ENCODE peak calls at places on chromosome 10, in seven cellular contexts. One of them, this sample, is unnamed.

GRCh38 chr10:58473966-58474365 is 38.7 kb upstream of the BICC1 start:
- DNase-seq in hepatocyte: peak; percentile 36
- DNase-seq in prostate gland: no peak
- DNase-seq in ovary: no peak
- DNase-seq in A549: peak; percentile 24
- DNase-seq in effector memory CD4-positive, alpha-beta T cell: no peak
- DNase-seq in heart left ventricle: no peak
- DNase-seq in this sample: no peak

GRCh38 chr10:124210263-124210662 is 116.9 kb upstream of the CHST15 start:
- DNase-seq in hepatocyte: no peak
- DNase-seq in prostate gland: no peak
- DNase-seq in ovary: no peak
- DNase-seq in A549: no peak
- DNase-seq in effector memory CD4-positive, alpha-beta T cell: no peak
- DNase-seq in heart left ventricle: no peak
- DNase-seq in this sample: no peak

GRCh38 chr10:29627201-29628105 is 7.3 kb downstream of the SVIL start:
- DNase-seq in hepatocyte: no peak
- DNase-seq in prostate gland: no peak
- DNase-seq in ovary: no peak
- DNase-seq in A549: no peak
- DNase-seq in effector memory CD4-positive, alpha-beta T cell: no peak
- DNase-seq in heart left ventricle: no peak
- DNase-seq in this sample: no peak

GRCh38 chr10:29470843-29471482 is 163.8 kb downstream of the SVIL start:
- DNase-seq in hepatocyte: peak; percentile 34
- DNase-seq in prostate gland: no peak
- DNase-seq in ovary: no peak
- DNase-seq in A549: no peak
- DNase-seq in effector memory CD4-positive, alpha-beta T cell: no peak
- DNase-seq in heart left ventricle: no peak
- DNase-seq in this sample: no peak

GRCh38 chr10:98587156-98587555 is 140.4 kb upstream of the HPS1 start:
- DNase-seq in hepatocyte: no peak
- DNase-seq in prostate gland: no peak
- DNase-seq in ovary: no peak
- DNase-seq in A549: no peak
- DNase-seq in effector memory CD4-positive, alpha-beta T cell: no peak
- DNase-seq in heart left ventricle: no peak
- DNase-seq in this sample: no peak

GRCh38 chr10:58963101-58963534 is 213.3 kb upstream of the PHYHIPL start:
- DNase-seq in hepatocyte: peak; percentile 28
- DNase-seq in prostate gland: no peak
- DNase-seq in ovary: no peak
- DNase-seq in A549: peak; percentile 21
- DNase-seq in effector memory CD4-positive, alpha-beta T cell: no peak
- DNase-seq in heart left ventricle: no peak
- DNase-seq in this sample: no peak

GRCh38 chr10:73906524-73907447 is 4.1 kb upstream of the PLAU start:
- DNase-seq in hepatocyte: peak; percentile 81
- DNase-seq in prostate gland: peak; percentile 23
- DNase-seq in ovary: peak; percentile 87
- DNase-seq in A549: peak; percentile 94
- DNase-seq in effector memory CD4-positive, alpha-beta T cell: no peak
- DNase-seq in heart left ventricle: peak; percentile 76
- DNase-seq in this sample: no peak

GRCh38 chr10:110512461-110513187 is 14.9 kb downstream of the DUSP5 start:
- DNase-seq in hepatocyte: peak; percentile 54
- DNase-seq in prostate gland: no peak
- DNase-seq in ovary: no peak
- DNase-seq in A549: peak; percentile 77
- DNase-seq in effector memory CD4-positive, alpha-beta T cell: no peak
- DNase-seq in heart left ventricle: no peak
- DNase-seq in this sample: no peak

GRCh38 chr10:119370046-119370770 is 162.8 kb downstream of the GRK5 start:
- DNase-seq in hepatocyte: peak; percentile 50
- DNase-seq in prostate gland: no peak
- DNase-seq in ovary: peak; percentile 59
- DNase-seq in A549: no peak
- DNase-seq in effector memory CD4-positive, alpha-beta T cell: no peak
- DNase-seq in heart left ventricle: peak; percentile 69
- DNase-seq in this sample: no peak

GRCh38 chr10:124719213-124719851 is 24.8 kb downstream of the FAM53B start:
- DNase-seq in hepatocyte: no peak
- DNase-seq in prostate gland: peak; percentile 65
- DNase-seq in ovary: no peak
- DNase-seq in A549: peak; percentile 26
- DNase-seq in effector memory CD4-positive, alpha-beta T cell: peak; percentile 59
- DNase-seq in heart left ventricle: peak; percentile 83
- DNase-seq in this sample: peak; percentile 72

GRCh38 chr10:86681047-86681446 is 12.7 kb downstream of the LDB3 start:
- DNase-seq in hepatocyte: no peak
- DNase-seq in prostate gland: no peak
- DNase-seq in ovary: no peak
- DNase-seq in A549: no peak
- DNase-seq in effector memory CD4-positive, alpha-beta T cell: no peak
- DNase-seq in heart left ventricle: peak; percentile 72
- DNase-seq in this sample: no peak

GRCh38 chr10:73647211-73647874 is 6.1 kb upstream of the MYOZ1 start:
- DNase-seq in hepatocyte: peak; percentile 77
- DNase-seq in prostate gland: peak; percentile 40
- DNase-seq in ovary: peak; percentile 61
- DNase-seq in A549: no peak
- DNase-seq in effector memory CD4-positive, alpha-beta T cell: no peak
- DNase-seq in heart left ventricle: peak; percentile 41
- DNase-seq in this sample: peak; percentile 16

GRCh38 chr10:64209574-64209973 is 688.4 kb downstream of the REEP3 start:
- DNase-seq in hepatocyte: no peak
- DNase-seq in prostate gland: no peak
- DNase-seq in ovary: no peak
- DNase-seq in A549: no peak
- DNase-seq in effector memory CD4-positive, alpha-beta T cell: no peak
- DNase-seq in heart left ventricle: peak; percentile 23
- DNase-seq in this sample: no peak

GRCh38 chr10:92005978-92006377 is 82.4 kb downstream of the BTAF1 start:
- DNase-seq in hepatocyte: no peak
- DNase-seq in prostate gland: no peak
- DNase-seq in ovary: no peak
- DNase-seq in A549: no peak
- DNase-seq in effector memory CD4-positive, alpha-beta T cell: no peak
- DNase-seq in heart left ventricle: no peak
- DNase-seq in this sample: no peak

GRCh38 chr10:87531908-87532622 is 27.4 kb downstream of the MINPP1 start:
- DNase-seq in hepatocyte: no peak
- DNase-seq in prostate gland: no peak
- DNase-seq in ovary: peak; percentile 47
- DNase-seq in A549: no peak
- DNase-seq in effector memory CD4-positive, alpha-beta T cell: no peak
- DNase-seq in heart left ventricle: peak; percentile 12
- DNase-seq in this sample: no peak

GRCh38 chr10:16986406-16987128 is 143.0 kb downstream of the CUBN start:
- DNase-seq in hepatocyte: no peak
- DNase-seq in prostate gland: peak; percentile 51
- DNase-seq in ovary: no peak
- DNase-seq in A549: no peak
- DNase-seq in effector memory CD4-positive, alpha-beta T cell: no peak
- DNase-seq in heart left ventricle: no peak
- DNase-seq in this sample: no peak

GRCh38 chr10:120480065-120480600 is 23.1 kb downstream of the PLPP4 start:
- DNase-seq in hepatocyte: no peak
- DNase-seq in prostate gland: no peak
- DNase-seq in ovary: no peak
- DNase-seq in A549: no peak
- DNase-seq in effector memory CD4-positive, alpha-beta T cell: no peak
- DNase-seq in heart left ventricle: no peak
- DNase-seq in this sample: no peak

GRCh38 chr10:61943699-61944444 is 42.4 kb downstream of the ARID5B start:
- DNase-seq in hepatocyte: no peak
- DNase-seq in prostate gland: no peak
- DNase-seq in ovary: no peak
- DNase-seq in A549: no peak
- DNase-seq in effector memory CD4-positive, alpha-beta T cell: no peak
- DNase-seq in heart left ventricle: no peak
- DNase-seq in this sample: no peak

GRCh38 chr10:14839305-14839695 is 1.2 kb downstream of the HSPA14 start:
- DNase-seq in hepatocyte: peak; percentile 29
- DNase-seq in prostate gland: no peak
- DNase-seq in ovary: no peak
- DNase-seq in A549: peak; percentile 18
- DNase-seq in effector memory CD4-positive, alpha-beta T cell: no peak
- DNase-seq in heart left ventricle: no peak
- DNase-seq in this sample: no peak

GRCh38 chr10:110278562-110278961 is 26.2 kb downstream of the SMNDC1 start:
- DNase-seq in hepatocyte: no peak
- DNase-seq in prostate gland: no peak
- DNase-seq in ovary: no peak
- DNase-seq in A549: no peak
- DNase-seq in effector memory CD4-positive, alpha-beta T cell: no peak
- DNase-seq in heart left ventricle: no peak
- DNase-seq in this sample: no peak

GRCh38 chr10:73857446-73857845 is 16.9 kb downstream of the CAMK2G start:
- DNase-seq in hepatocyte: no peak
- DNase-seq in prostate gland: no peak
- DNase-seq in ovary: no peak
- DNase-seq in A549: no peak
- DNase-seq in effector memory CD4-positive, alpha-beta T cell: no peak
- DNase-seq in heart left ventricle: no peak
- DNase-seq in this sample: peak; percentile 60

GRCh38 chr10:43865275-43866135 is 216.8 kb upstream of the ZNF32 start:
- DNase-seq in hepatocyte: no peak
- DNase-seq in prostate gland: no peak
- DNase-seq in ovary: no peak
- DNase-seq in A549: no peak
- DNase-seq in effector memory CD4-positive, alpha-beta T cell: no peak
- DNase-seq in heart left ventricle: no peak
- DNase-seq in this sample: no peak

GRCh38 chr10:11910102-11910501 is 86.9 kb downstream of the PROSER2 start:
- DNase-seq in hepatocyte: no peak
- DNase-seq in prostate gland: no peak
- DNase-seq in ovary: no peak
- DNase-seq in A549: no peak
- DNase-seq in effector memory CD4-positive, alpha-beta T cell: no peak
- DNase-seq in heart left ventricle: no peak
- DNase-seq in this sample: no peak

GRCh38 chr10:131897297-131897899 is 3.4 kb upstream of the PPP2R2D start:
- DNase-seq in hepatocyte: no peak
- DNase-seq in prostate gland: no peak
- DNase-seq in ovary: peak; percentile 59
- DNase-seq in A549: no peak
- DNase-seq in effector memory CD4-positive, alpha-beta T cell: no peak
- DNase-seq in heart left ventricle: no peak
- DNase-seq in this sample: no peak
- H3K4me3 ChIP-seq in hepatocyte: no peak overlapping the region
- H3K4me3 ChIP-seq in prostate gland: no peak overlapping the region
- H3K4me3 ChIP-seq in ovary: no peak overlapping the region
- H3K4me3 ChIP-seq in A549: no peak overlapping the region
- H3K4me3 ChIP-seq in effector memory CD4-positive, alpha-beta T cell: no peak overlapping the region
- H3K4me3 ChIP-seq in heart left ventricle: no peak overlapping the region
- H3K4me3 ChIP-seq in this sample: no peak overlapping the region

GRCh38 chr10:102674566-102674965 is 30.3 kb downstream of the TRIM8 start:
- DNase-seq in hepatocyte: no peak
- DNase-seq in prostate gland: no peak
- DNase-seq in ovary: no peak
- DNase-seq in A549: no peak
- DNase-seq in effector memory CD4-positive, alpha-beta T cell: no peak
- DNase-seq in heart left ventricle: no peak
- DNase-seq in this sample: no peak
- H3K4me1 ChIP-seq in hepatocyte: peaks cover 69% of the 10 kb centered on the region
- H3K4me1 ChIP-seq in prostate gland: peaks cover 21% of the 10 kb centered on the region
- H3K4me1 ChIP-seq in ovary: peaks cover 38% of the 10 kb centered on the region
- H3K4me1 ChIP-seq in A549: peaks cover 10% of the 10 kb centered on the region
- H3K4me1 ChIP-seq in effector memory CD4-positive, alpha-beta T cell: peaks cover 41% of the 10 kb centered on the region
- H3K4me1 ChIP-seq in heart left ventricle: peaks cover 50% of the 10 kb centered on the region
- H3K4me1 ChIP-seq in this sample: peaks cover 36% of the 10 kb centered on the region

DNA sequence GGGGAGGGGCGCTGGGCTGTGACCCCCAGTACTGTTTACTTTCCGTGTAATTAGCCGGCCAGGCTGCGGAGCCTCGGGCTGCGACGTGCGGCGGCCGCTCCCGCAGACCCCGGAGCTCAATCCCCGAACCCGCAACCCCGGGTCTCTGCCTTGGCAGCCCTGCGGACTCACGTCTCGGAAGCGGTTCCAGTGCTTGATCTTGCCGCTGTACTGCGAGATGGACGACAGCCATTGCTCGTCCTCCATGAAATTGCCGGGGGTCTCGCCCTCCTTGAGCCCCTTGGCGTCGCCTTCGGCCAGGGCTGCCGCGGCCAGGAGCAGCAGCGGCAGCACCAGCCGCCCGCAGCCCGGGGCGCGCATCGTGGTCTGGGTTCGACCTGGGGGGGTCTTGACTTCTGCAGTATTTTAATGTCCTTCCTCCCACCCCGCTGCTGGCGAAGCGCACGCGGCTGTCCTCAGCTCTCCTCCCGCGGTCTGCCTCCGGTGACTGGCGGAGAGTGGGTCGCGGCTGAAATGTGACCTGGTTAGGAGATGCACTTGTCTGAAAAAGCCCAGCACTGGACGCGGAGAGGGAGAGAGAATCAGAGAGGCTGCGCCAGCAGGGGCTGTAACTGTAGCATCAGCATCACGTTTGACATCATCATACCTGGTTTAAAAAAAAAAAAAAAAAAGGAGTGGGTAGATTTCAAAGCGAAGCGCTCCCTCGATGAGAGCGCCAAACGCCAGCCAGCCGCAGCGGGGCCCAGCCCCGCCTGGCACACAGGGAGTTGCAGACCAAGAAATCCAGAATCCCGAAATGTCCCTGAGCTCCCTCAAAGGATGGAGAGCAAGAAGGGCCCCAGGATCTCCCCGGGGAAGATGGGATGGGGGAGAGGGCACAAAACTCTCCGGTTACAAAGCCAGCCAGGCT is at the start of gene SPOCK2:
- DNase-seq in hepatocyte: no peak
- DNase-seq in prostate gland: no peak
- DNase-seq in ovary: no peak
- DNase-seq in A549: no peak
- DNase-seq in effector memory CD4-positive, alpha-beta T cell: peak; percentile 77
- DNase-seq in heart left ventricle: no peak
- DNase-seq in this sample: peak; percentile 55
- H3K27ac ChIP-seq in hepatocyte: no peak within 1 kb of the TSS
- H3K27ac ChIP-seq in prostate gland: no peak within 1 kb of the TSS
- H3K27ac ChIP-seq in ovary: no peak within 1 kb of the TSS
- H3K27ac ChIP-seq in A549: no peak within 1 kb of the TSS
- H3K27ac ChIP-seq in effector memory CD4-positive, alpha-beta T cell: peak within 1 kb of the TSS; percentile 93
- H3K27ac ChIP-seq in heart left ventricle: peak within 1 kb of the TSS; percentile 82
- H3K27ac ChIP-seq in this sample: peak within 1 kb of the TSS; percentile 98

DNA sequence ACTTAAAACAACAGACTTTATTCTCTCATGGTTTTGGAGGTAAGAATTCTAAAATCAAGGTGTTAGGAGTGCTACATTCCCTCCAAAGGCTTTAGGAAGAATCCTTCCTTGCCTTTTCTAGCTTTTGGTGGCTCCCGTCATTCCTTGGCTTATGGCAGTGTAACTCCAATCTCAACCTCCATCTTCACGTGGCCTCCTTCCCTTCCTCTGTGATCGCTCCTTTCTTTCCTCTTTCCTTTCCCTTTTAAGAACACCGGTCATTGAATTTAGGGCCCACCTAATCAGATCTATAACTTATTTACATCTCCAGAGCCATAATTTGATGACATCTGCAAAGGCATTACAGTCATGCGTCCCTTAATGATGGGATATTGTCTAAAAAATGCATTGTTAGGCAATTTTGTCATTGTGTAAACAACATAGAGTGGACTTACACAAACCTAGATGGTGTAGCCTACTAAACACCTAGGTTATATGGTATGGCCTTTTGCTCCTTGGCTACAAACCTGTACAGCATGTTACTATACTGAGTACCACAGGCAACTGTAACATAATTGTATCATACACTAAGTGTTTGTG is 5.9 kb upstream of the HERC4 start:
- DNase-seq in hepatocyte: no peak
- DNase-seq in prostate gland: no peak
- DNase-seq in ovary: no peak
- DNase-seq in A549: no peak
- DNase-seq in effector memory CD4-positive, alpha-beta T cell: no peak
- DNase-seq in heart left ventricle: no peak
- DNase-seq in this sample: no peak
- H3K4me3 ChIP-seq in hepatocyte: no peak overlapping the region
- H3K4me3 ChIP-seq in prostate gland: no peak overlapping the region
- H3K4me3 ChIP-seq in ovary: no peak overlapping the region
- H3K4me3 ChIP-seq in A549: no peak overlapping the region
- H3K4me3 ChIP-seq in effector memory CD4-positive, alpha-beta T cell: no peak overlapping the region
- H3K4me3 ChIP-seq in heart left ventricle: no peak overlapping the region
- H3K4me3 ChIP-seq in this sample: no peak overlapping the region

This sample was measured in CD8-positive, alpha-beta T cell.